ENCODE peak calls at places on chromosomes 2 and 18, in eight cellular contexts. J is right atrium auricular region; K is suprapubic skin; L is A673; E is psoas muscle; F is left ventricle myocardium inferior; B is prostate gland; I is CD4-positive, alpha-beta memory T cell. O is an unnamed sample. For H3K36me3, the result is how much of the 10 kb centered on the place peaks cover.

GRCh38 chr2:217011576-217011975 is 151.7 kb upstream of the TNP1 start:
- DNase-seq in J (no peak), B (no peak), E (no peak), K (no peak), I (no peak), F (no peak), L (no peak), O (no peak)

GRCh38 chr18:57542126-57542525 is 44.4 kb downstream of the FECH start:
- DNase-seq in B (no peak), F (no peak), E (no peak), J (no peak), K (no peak), I (no peak), L (no peak), O (no peak)

GRCh38 chr2:887639-888038 is 63.0 kb upstream of the SNTG2 start:
- DNase-seq in F (no peak), J (no peak), B (no peak), K (no peak), L (no peak), I (no peak), E (no peak), O (no peak)

GRCh38 chr2:83594841-83595720 is 864.0 kb downstream of the SUCLG1 start:
- DNase-seq in B (no peak), E (no peak), I (no peak), K (no peak), J (no peak), L (no peak), F (no peak), O (no peak)

GRCh38 chr2:237448626-237449025 is 34.7 kb upstream of the COL6A3 start:
- DNase-seq in B (no peak), K (no peak), I (no peak), F (no peak), J (no peak), L (no peak), E (no peak), O (no peak)

GRCh38 chr2:182616471-182617393 is 99.3 kb upstream of the DNAJC10 start:
- DNase-seq in L (no peak), I (no peak), F (no peak), K (no peak), B (no peak), J (no peak), E (no peak), O (no peak)

GRCh38 chr2:198639580-198639979 is 818.2 kb downstream of the SATB2 start:
- DNase-seq in J (no peak), K (no peak), I (no peak), L (no peak), B (no peak), F (no peak), E (no peak), O (no peak)

GRCh38 chr2:66364495-66364992 is 70.4 kb upstream of the MEIS1 start:
- DNase-seq in J (no peak), B (peak), L (no peak), E (no peak), K (no peak), F (peak), I (no peak), O (no peak)

GRCh38 chr2:88345842-88346241 is 106.7 kb downstream of the FOXI3 start:
- DNase-seq in L (no peak), E (no peak), I (no peak), K (no peak), F (no peak), B (no peak), J (no peak), O (no peak)

GRCh38 chr2:133204461-133204860 is 363.8 kb downstream of the NCKAP5 start:
- DNase-seq in L (no peak), F (no peak), J (no peak), B (no peak), K (no peak), I (no peak), E (no peak), O (no peak)

GRCh38 chr2:51795248-51795888 is 763.4 kb upstream of the NRXN1 start:
- DNase-seq in E (no peak), J (no peak), K (no peak), F (no peak), I (no peak), B (no peak), L (peak), O (no peak)

GRCh38 chr18:62523631-62524442 is 1.0 kb downstream of the ZCCHC2 start:
- DNase-seq in B (peak), E (peak), L (peak), J (peak), K (peak), F (peak), I (peak), O (peak)
- H3K27ac ChIP-seq in B (peak), E (peak), L (peak), J (peak), K (peak), F (peak), I (peak), O (peak)

DNA sequence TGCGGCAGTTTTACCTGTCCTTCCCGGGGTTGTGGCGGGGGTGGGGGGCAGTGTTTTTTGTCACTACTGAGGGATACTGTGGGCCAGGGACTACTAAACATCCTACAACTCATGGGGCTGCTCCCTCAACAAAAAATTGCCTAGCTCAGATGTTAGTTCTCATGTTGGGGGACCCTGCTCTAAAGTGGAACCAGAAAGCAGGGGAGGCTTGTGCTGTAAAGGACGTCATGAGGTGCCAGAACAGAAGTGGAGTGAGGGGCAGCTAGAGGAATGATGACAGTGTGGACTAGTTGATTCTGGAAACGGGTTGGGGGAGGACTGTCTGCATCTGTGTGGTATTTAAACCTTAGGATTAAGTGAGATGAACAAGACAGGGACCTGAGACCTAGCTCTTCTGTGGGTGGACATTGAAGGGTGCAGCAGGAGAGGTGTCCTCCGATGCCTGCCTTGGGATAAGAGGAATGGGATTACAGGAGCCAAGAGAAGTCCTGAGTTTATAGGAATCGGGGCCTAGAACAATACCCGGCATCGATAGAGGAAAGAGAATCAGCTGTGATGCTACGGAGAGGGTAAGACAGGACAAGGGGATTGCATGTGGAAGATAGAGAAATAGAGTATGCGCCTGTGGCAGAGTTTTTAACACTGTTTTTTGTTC is 2.7 kb downstream of the RPL31 start:
- DNase-seq in B (no peak), K (no peak), F (no peak), E (no peak), L (no peak), J (no peak), I (no peak), O (no peak)
- H3K36me3 ChIP-seq in B (under half), K (half or more), F (half or more), E (under half), L (half or more), J (half or more), I (under half), O (half or more)

GRCh38 chr2:202408546-202409140 is 32.5 kb downstream of the BMPR2 start:
- DNase-seq in I (no peak), K (no peak), B (no peak), L (no peak), E (no peak), J (no peak), F (no peak), O (no peak)
- H3K27ac ChIP-seq in I (no peak), K (no peak), B (no peak), L (no peak), E (no peak), J (no peak), F (peak), O (peak)

GRCh38 chr2:121343191-121343590 is 58.2 kb upstream of the TFCP2L1 start:
- DNase-seq in I (no peak), J (no peak), F (no peak), K (no peak), E (no peak), L (no peak), B (no peak), O (no peak)

GRCh38 chr2:121340926-121341325 is 55.9 kb upstream of the TFCP2L1 start:
- DNase-seq in F (no peak), B (no peak), L (no peak), J (no peak), I (no peak), E (no peak), K (no peak), O (no peak)

GRCh38 chr2:121345887-121346286 is 60.9 kb upstream of the TFCP2L1 start:
- DNase-seq in J (no peak), B (no peak), I (no peak), E (no peak), K (no peak), F (no peak), L (no peak), O (no peak)

GRCh38 chr2:121345101-121345500 is 60.1 kb upstream of the TFCP2L1 start:
- DNase-seq in I (no peak), K (no peak), F (no peak), J (no peak), B (peak), E (no peak), L (no peak), O (no peak)

DNA sequence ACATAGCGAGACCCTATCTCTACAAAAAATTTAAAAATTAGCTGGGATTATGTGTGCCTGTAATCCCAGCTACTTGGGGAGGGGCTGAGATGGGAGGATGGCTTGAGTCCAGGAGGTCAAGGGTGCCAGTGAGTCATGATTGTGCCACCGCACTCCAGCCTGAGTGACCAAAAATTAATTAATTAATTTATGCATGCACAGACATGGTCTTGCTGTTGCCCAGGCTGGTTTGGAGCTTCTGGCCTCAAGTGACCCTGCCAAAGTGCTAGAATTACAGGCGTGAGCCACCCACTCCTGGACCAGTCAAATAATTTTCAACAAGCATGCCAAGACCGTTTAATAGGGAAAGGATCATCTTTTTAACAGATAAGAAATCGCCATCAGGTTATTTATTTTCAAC is 57.7 kb upstream of the TFCP2L1 start:
- DNase-seq in K (no peak), I (no peak), L (no peak), J (no peak), E (no peak), B (no peak), F (no peak), O (no peak)
- H3K36me3 ChIP-seq in K (half or more), I (under half), L (under half), J (half or more), E (under half), B (under half), F (half or more), O (half or more)

DNA sequence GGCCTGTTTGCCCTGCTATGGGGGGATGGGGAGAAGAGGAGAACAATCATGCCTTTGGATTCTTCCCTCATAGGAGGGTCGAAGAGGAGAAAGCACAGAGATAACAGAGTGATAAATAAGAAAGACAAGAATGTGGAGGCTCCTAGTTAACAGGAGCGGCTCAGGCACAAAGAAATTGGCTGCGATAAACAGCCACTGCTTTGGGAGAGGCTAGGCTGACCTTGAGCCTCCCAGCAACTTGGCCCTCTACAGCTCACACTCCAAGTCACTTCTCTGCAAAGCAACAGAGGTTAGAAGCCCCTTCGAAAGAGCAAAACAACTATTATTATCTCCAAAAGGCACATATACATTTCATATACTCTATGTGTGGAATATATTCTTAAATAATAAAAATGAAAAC is 69.5 kb downstream of the ZBTB7C start:
- DNase-seq in E (no peak), J (no peak), B (no peak), K (no peak), I (no peak), L (no peak), F (no peak), O (no peak)
- H3K27ac ChIP-seq in E (no peak), J (no peak), B (no peak), K (no peak), I (no peak), L (no peak), F (no peak), O (no peak)

DNA sequence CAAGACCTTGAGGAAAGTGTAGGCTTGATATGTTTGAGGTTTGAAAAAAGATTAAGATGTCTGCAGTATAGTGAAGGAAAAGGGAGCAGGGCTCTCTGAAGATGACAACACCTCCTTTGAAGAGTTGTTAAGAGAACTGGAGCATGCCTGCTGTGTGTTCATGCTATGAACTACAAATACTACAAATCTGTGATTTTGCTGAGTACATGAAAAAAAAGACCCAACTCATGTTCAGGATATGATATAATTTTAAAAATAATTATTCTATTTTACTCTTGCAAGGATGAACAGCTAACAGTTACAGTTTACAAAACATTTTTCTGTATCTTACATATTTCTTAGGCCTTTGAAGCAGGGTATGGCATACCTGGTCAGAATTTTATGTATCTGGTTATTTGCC is 305.4 kb upstream of the CWC22 start:
- DNase-seq in F (no peak), J (no peak), B (no peak), I (no peak), E (no peak), K (no peak), L (no peak), O (no peak)
- H3K36me3 ChIP-seq in F (under half), J (under half), B (under half), I (under half), E (under half), K (under half), L (under half), O (under half)

O was measured in RWPE2.